ENCODE peak calls at places on chromosomes 12 and 14, in eight cellular contexts. T is AG08396; M is germinal center; G is HepG2; C is activated CD8-positive, alpha-beta memory T cell treated with anti-CD3 and anti-CD28 coated beads, Interleukin-2, amount 50 U/mL, for 48 hours; H is GM23248; R is mammary epithelial cell; Z is Right ventricle myocardium superior. K is an unnamed sample.

GRCh38 chr14:99210333-99210732 is 61.7 kb downstream of the BCL11B start:
- DNase-seq in T (no peak), M (no peak), G (no peak), C (no peak), H (no peak), R (no peak), Z (no peak), K (no peak)

GRCh38 chr14:23284654-23285529 is 1.0 kb downstream of the HOMEZ start:
- DNase-seq in T (peak), M (no peak), G (peak), C (no peak), H (peak), R (peak), Z (no peak), K (no peak)

GRCh38 chr14:77097689-77098469 is at the start of gene CIPC:
- DNase-seq in T (peak), M (peak), G (peak), C (peak), H (peak), R (peak), Z (peak), K (peak)

GRCh38 chr14:92892589-92892988 is 30.4 kb upstream of the CHGA start:
- DNase-seq in T (no peak), M (no peak), G (no peak), C (no peak), H (no peak), R (peak), Z (no peak), K (no peak)

GRCh38 chr12:85325452-85325851 is 45.4 kb downstream of the ALX1 start:
- DNase-seq in T (no peak), M (no peak), G (no peak), C (no peak), H (no peak), R (no peak), Z (no peak), K (no peak)

GRCh38 chr14:96176811-96177211 is 27.8 kb upstream of the BDKRB2 start:
- DNase-seq in T (peak), M (no peak), G (no peak), C (no peak), H (peak), R (peak), Z (peak), K (no peak)

GRCh38 chr12:19916193-19916498 is 452.2 kb upstream of the PDE3A start:
- DNase-seq in T (no peak), M (no peak), G (no peak), C (no peak), H (no peak), R (no peak), Z (no peak), K (no peak)

GRCh38 chr12:14836336-14837210 is 6.8 kb downstream of the ART4 start:
- DNase-seq in T (peak), M (no peak), G (peak), C (no peak), H (peak), R (peak), Z (no peak), K (peak)

GRCh38 chr12:52249041-52249461 is 16.0 kb downstream of the KRT7 start:
- DNase-seq in T (no peak), M (no peak), G (no peak), C (no peak), H (peak), R (no peak), Z (peak), K (no peak)

GRCh38 chr12:45259732-45260480 is 44.0 kb downstream of the ANO6 start:
- DNase-seq in T (peak), M (no peak), G (peak), C (no peak), H (peak), R (peak), Z (no peak), K (no peak)

GRCh38 chr12:124655317-124656213 is 88.2 kb upstream of the NCOR2 start:
- DNase-seq in T (peak), M (no peak), G (no peak), C (no peak), H (peak), R (no peak), Z (peak), K (peak)

GRCh38 chr12:38904932-38905479 is 385 bp downstream of the CPNE8 start:
- DNase-seq in T (peak), M (peak), G (peak), C (peak), H (peak), R (peak), Z (peak), K (peak)